ENCODE peak calls at places on chromosomes 12 and 14, in seven cellular contexts. Z is CD8-positive, alpha-beta T cell; T is dorsolateral prefrontal cortex; B is GM23338; N is astrocyte of the spinal cord; F is fibroblast of lung; M is GM12865. I is an unnamed sample.

GRCh38 chr14:61375218-61375617 is 53.8 kb downstream of the PRKCH start:
- DNase-seq in N (no peak), Z (no peak), B (no peak), F (no peak), T (no peak), M (no peak), I (no peak)

GRCh38 chr14:68140111-68140741 is 320.6 kb downstream of the RAD51B start:
- DNase-seq in F (peak), N (peak), B (peak), Z (no peak), M (no peak), T (no peak), I (no peak)

GRCh38 chr14:95255487-95255886 is 64.2 kb downstream of the CLMN start:
- DNase-seq in B (peak), F (peak), N (peak), T (no peak), Z (no peak), M (peak), I (peak)

GRCh38 chr12:104670439-104671406 is 214.0 kb downstream of the CHST11 start:
- DNase-seq in F (no peak), N (no peak), B (no peak), T (no peak), Z (no peak), M (peak), I (no peak)

GRCh38 chr14:104999361-104999760 is 13.8 kb downstream of the CLBA1 start:
- DNase-seq in Z (no peak), N (no peak), M (no peak), T (no peak), F (no peak), B (no peak), I (no peak)

GRCh38 chr12:5503774-5504173 is 71.9 kb downstream of the NTF3 start:
- DNase-seq in Z (no peak), N (no peak), T (no peak), B (no peak), M (no peak), F (no peak), I (no peak)

GRCh38 chr14:62674833-62675232 is 370.4 kb downstream of the KCNH5 start:
- DNase-seq in T (no peak), Z (no peak), M (no peak), B (no peak), N (no peak), F (no peak), I (no peak)

GRCh38 chr12:120944645-120945217 is 33.6 kb upstream of the HNF1A start:
- DNase-seq in Z (peak), F (peak), T (no peak), N (peak), M (peak), B (peak), I (peak)

GRCh38 chr14:20421267-20421666 is 8.0 kb upstream of the TEP1 start:
- DNase-seq in N (no peak), Z (no peak), B (peak), F (no peak), T (no peak), M (no peak), I (no peak)

GRCh38 chr12:70040141-70040540 is 203.1 kb upstream of the CNOT2 start:
- DNase-seq in T (no peak), M (no peak), F (peak), B (no peak), Z (no peak), N (peak), I (no peak)

GRCh38 chr14:24196071-24197061 is 1.1 kb upstream of the TM9SF1 start:
- DNase-seq in T (no peak), Z (no peak), N (peak), F (peak), M (peak), B (peak), I (peak)

GRCh38 chr14:52049271-52049670 is 19.6 kb downstream of the NID2 start:
- DNase-seq in T (no peak), Z (no peak), M (no peak), F (no peak), B (no peak), N (no peak), I (no peak)

GRCh38 chr12:113157218-113157859 is 7.8 kb downstream of the CFAP73 start:
- DNase-seq in B (no peak), T (no peak), Z (no peak), M (no peak), N (no peak), F (no peak), I (no peak)

GRCh38 chr14:99422220-99423010 is 58.2 kb downstream of the SETD3 start:
- DNase-seq in B (no peak), F (no peak), Z (no peak), N (no peak), T (no peak), M (no peak), I (no peak)

GRCh38 chr12:74689071-74689655 is 151.5 kb downstream of the ATXN7L3B start:
- DNase-seq in N (peak), B (peak), T (no peak), M (peak), Z (no peak), F (peak), I (peak)
- TF ChIP-seq CTCF in N (peak), B (peak), T (peak), M (peak), Z (peak), F (peak), I (peak)

GRCh38 chr12:66709444-66709773 is 30.5 kb upstream of the GRIP1 start:
- DNase-seq in Z (no peak), F (no peak), M (no peak), B (no peak), T (no peak), N (no peak), I (no peak)
- TF ChIP-seq CTCF in Z (no peak), F (no peak), M (no peak), B (no peak), T (no peak), N (no peak), I (no peak)

GRCh38 chr14:85856430-85856829 is 326.5 kb downstream of the FLRT2 start:
- DNase-seq in M (no peak), N (no peak), T (no peak), B (peak), Z (no peak), F (peak), I (no peak)
- TF ChIP-seq CTCF in M (no peak), N (peak), T (peak), B (peak), Z (peak), F (no peak), I (no peak)

DNA sequence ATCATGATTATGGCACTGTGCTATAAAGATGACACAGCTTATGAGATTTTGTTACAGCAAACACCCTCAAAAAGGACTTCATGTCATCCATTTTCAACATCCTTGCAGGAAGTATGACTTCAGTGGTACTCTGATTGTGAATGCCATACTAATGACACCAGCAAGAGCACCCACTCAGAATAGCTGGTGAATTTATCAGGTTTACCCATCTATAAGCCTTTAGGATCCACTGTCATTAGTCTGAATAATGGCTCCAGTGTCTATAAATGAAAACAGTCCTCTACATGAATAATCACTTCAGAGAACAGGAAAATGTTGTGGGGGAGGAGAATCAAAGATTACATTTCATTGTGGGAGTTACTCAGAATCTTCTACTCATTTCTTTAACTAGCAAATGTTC is 615.2 kb downstream of the RPS29 start:
- DNase-seq in Z (no peak), B (no peak), N (no peak), M (no peak), F (no peak), T (no peak), I (no peak)
- TF ChIP-seq CTCF in Z (no peak), B (no peak), N (no peak), M (no peak), F (no peak), T (no peak), I (no peak)

GRCh38 chr14:102941419-102942011 is 19.1 kb downstream of the AMN start:
- DNase-seq in T (no peak), B (no peak), N (no peak), F (no peak), M (no peak), Z (no peak), I (no peak)
- TF ChIP-seq CTCF in T (no peak), B (no peak), N (no peak), F (no peak), M (no peak), Z (no peak), I (no peak)

GRCh38 chr14:37251778-37252177 is 54.0 kb downstream of the MIPOL1 start:
- DNase-seq in F (peak), T (no peak), B (peak), Z (no peak), M (no peak), N (no peak), I (no peak)
- TF ChIP-seq CTCF in F (no peak), T (no peak), B (peak), Z (no peak), M (no peak), N (no peak), I (no peak)

GRCh38 chr12:115898670-115899069 is 378.8 kb downstream of the MED13L start:
- DNase-seq in F (no peak), T (no peak), Z (no peak), B (no peak), M (peak), N (no peak), I (no peak)

GRCh38 chr12:115891551-115891950 is 385.9 kb downstream of the MED13L start:
- DNase-seq in N (no peak), F (no peak), T (no peak), B (no peak), M (no peak), Z (no peak), I (no peak)

GRCh38 chr12:115897718-115898117 is 379.8 kb downstream of the MED13L start:
- DNase-seq in B (no peak), T (no peak), N (peak), Z (no peak), M (no peak), F (peak), I (no peak)

GRCh38 chr12:115895247-115895646 is 382.2 kb downstream of the MED13L start:
- DNase-seq in T (no peak), B (peak), Z (no peak), N (no peak), F (no peak), M (no peak), I (no peak)
- TF ChIP-seq CTCF in T (no peak), B (peak), Z (no peak), N (peak), F (no peak), M (peak), I (peak)

GRCh38 chr12:31250179-31250578 is 75.8 kb downstream of the SINHCAF start:
- DNase-seq in Z (no peak), F (no peak), M (no peak), T (no peak), N (no peak), B (no peak), I (no peak)
- TF ChIP-seq CTCF in Z (no peak), F (no peak), M (no peak), T (no peak), N (no peak), B (peak), I (no peak)